ENCODE peak calls at places on chromosomes 13 and 19, in five cellular contexts. X is foreskin fibroblast, P is AG09309, N is heart left ventricle, R is A549. W is an unnamed sample.

GRCh38 chr13:80141114-80141849 is 199.6 kb downstream of the SPRY2 start:
- DNase-seq in N (peak; percentile 72), R (no peak), P (no peak), X (peak; percentile 77), W (peak; percentile 84)

GRCh38 chr13:43074824-43075510 is 51.6 kb downstream of the DNAJC15 start:
- DNase-seq in X (no peak), R (no peak), P (no peak), N (no peak), W (no peak)

GRCh38 chr13:106100261-106100919 is 435.1 kb downstream of the EFNB2 start:
- DNase-seq in R (peak; percentile 48), N (peak; percentile 15), X (no peak), P (no peak), W (no peak)

GRCh38 chr19:38202504-38202903 is 21.5 kb downstream of the DPF1 start:
- DNase-seq in P (no peak), N (no peak), X (no peak), R (no peak), W (no peak)

GRCh38 chr13:110425444-110425780 is 118.3 kb downstream of the COL4A2 start:
- DNase-seq in X (peak; percentile 87), P (no peak), R (no peak), N (no peak), W (peak; percentile 92)

GRCh38 chr19:15464394-15465385 is at the start of gene RASAL3:
- DNase-seq in N (no peak), X (no peak), P (no peak), R (no peak), W (no peak)

GRCh38 chr19:44190020-44190419 is 22.3 kb upstream of the ZNF227 start:
- DNase-seq in R (no peak), N (no peak), X (no peak), P (no peak), W (no peak)

GRCh38 chr13:29165216-29165615 is 345.1 kb downstream of the MTUS2 start:
- DNase-seq in N (no peak), X (no peak), R (no peak), P (no peak), W (no peak)

GRCh38 chr19:3776479-3777040 is 4.5 kb upstream of the RAX2 start:
- DNase-seq in X (no peak), P (no peak), R (no peak), N (no peak), W (no peak)

GRCh38 chr19:46537136-46538097 is 41.8 kb upstream of the PNMA8B start:
- DNase-seq in R (peak; percentile 59), P (no peak), N (no peak), X (peak; percentile 72), W (no peak)

GRCh38 chr19:1591421-1592022 is 1.1 kb downstream of the MBD3 start:
- DNase-seq in N (no peak), P (no peak), R (no peak), X (peak; percentile 38), W (no peak)

GRCh38 chr13:24180743-24181384 is 20.3 kb downstream of the SPATA13 start:
- DNase-seq in R (no peak), P (no peak), N (no peak), X (peak; percentile 51), W (peak; percentile 58)

GRCh38 chr19:9178901-9179300 is at the start of gene OR7D2:
- DNase-seq in R (no peak), N (no peak), X (no peak), P (no peak), W (no peak)

GRCh38 chr13:42752731-42753130 is 28.7 kb upstream of the FAM216B start:
- DNase-seq in X (peak; percentile 57), P (no peak), R (no peak), N (no peak), W (no peak)

GRCh38 chr13:32647926-32648325 is 61.7 kb downstream of the PDS5B start:
- DNase-seq in P (no peak), N (no peak), R (no peak), X (no peak), W (no peak)

GRCh38 chr19:14497347-14497921 is 1.5 kb upstream of the GIPC1 start:
- DNase-seq in P (no peak), R (no peak), N (no peak), X (peak; percentile 47), W (no peak)

GRCh38 chr13:23020246-23020843 is 160.4 kb upstream of the SGCG start:
- DNase-seq in P (peak; percentile 11), R (peak; percentile 1), X (peak; percentile 68), N (peak; percentile 12), W (peak; percentile 61)

GRCh38 chr19:45641274-45642105 is 2.3 kb upstream of the EML2 start:
- DNase-seq in R (peak; percentile 97), X (peak; percentile 90), P (no peak), N (peak; percentile 69), W (peak; percentile 57)

GRCh38 chr13:31947105-31947504 is 84.5 kb upstream of the FRY start:
- DNase-seq in N (no peak), P (no peak), X (peak; percentile 32), R (no peak), W (no peak)

GRCh38 chr19:1587872-1588271 is 4.8 kb downstream of the MBD3 start:
- DNase-seq in P (no peak), R (no peak), X (peak; percentile 36), N (no peak), W (no peak)

GRCh38 chr13:112888238-112889111 is 80.5 kb upstream of the MCF2L start:
- DNase-seq in N (no peak), R (no peak), X (no peak), P (no peak), W (no peak)

GRCh38 chr19:35228177-35228930 is at the start of gene FAM187B:
- DNase-seq in R (no peak), X (no peak), P (no peak), N (no peak), W (no peak)

GRCh38 chr19:15265849-15266248 is 33.6 kb upstream of the EPHX3 start:
- DNase-seq in P (peak; percentile 91), R (no peak), X (peak; percentile 98), N (peak; percentile 87), W (peak; percentile 99)

GRCh38 chr13:25929816-25930215 is 122.0 kb downstream of the SHISA2 start:
- DNase-seq in N (no peak), P (no peak), X (no peak), R (no peak), W (no peak)

GRCh38 chr13:25927966-25928365 is 123.8 kb downstream of the SHISA2 start:
- DNase-seq in X (no peak), P (no peak), N (no peak), R (no peak), W (peak; percentile 21)

GRCh38 chr13:25928941-25929505 is 122.8 kb downstream of the SHISA2 start:
- DNase-seq in N (no peak), R (no peak), X (no peak), P (no peak), W (peak; percentile 43)

GRCh38 chr13:25930655-25931054 is 121.2 kb downstream of the SHISA2 start:
- DNase-seq in P (no peak), R (no peak), X (no peak), N (no peak), W (no peak)

GRCh38 chr13:25927363-25927762 is 124.5 kb downstream of the SHISA2 start:
- DNase-seq in R (no peak), P (no peak), X (no peak), N (no peak), W (no peak)
- H3K4me3 ChIP-seq in R (no peak overlapping the region), P (no peak overlapping the region), X (no peak overlapping the region), N (no peak overlapping the region), W (no peak overlapping the region)

GRCh38 chr13:69585656-69586055 is 522.0 kb upstream of the ATXN8OS start:
- DNase-seq in R (no peak), X (no peak), N (no peak), P (no peak), W (no peak)
- TF ChIP-seq CTCF in R (no peak), X (no peak), N (no peak), P (no peak), W (no peak)

GRCh38 chr13:99041788-99042187 is 63.9 kb upstream of the DOCK9 start:
- DNase-seq in R (no peak), X (no peak), N (no peak), P (no peak), W (no peak)
- H3K4me3 ChIP-seq in R (no peak overlapping the region), X (no peak overlapping the region), N (no peak overlapping the region), P (no peak overlapping the region), W (no peak overlapping the region)

GRCh38 chr13:44465318-44465717 is 91.7 kb downstream of the SERP2 start:
- DNase-seq in N (no peak), P (no peak), X (peak; percentile 50), R (no peak), W (peak; percentile 22)
- TF ChIP-seq CTCF in N (no peak), P (no peak), X (no peak), R (no peak), W (peak; percentile 8)

DNA sequence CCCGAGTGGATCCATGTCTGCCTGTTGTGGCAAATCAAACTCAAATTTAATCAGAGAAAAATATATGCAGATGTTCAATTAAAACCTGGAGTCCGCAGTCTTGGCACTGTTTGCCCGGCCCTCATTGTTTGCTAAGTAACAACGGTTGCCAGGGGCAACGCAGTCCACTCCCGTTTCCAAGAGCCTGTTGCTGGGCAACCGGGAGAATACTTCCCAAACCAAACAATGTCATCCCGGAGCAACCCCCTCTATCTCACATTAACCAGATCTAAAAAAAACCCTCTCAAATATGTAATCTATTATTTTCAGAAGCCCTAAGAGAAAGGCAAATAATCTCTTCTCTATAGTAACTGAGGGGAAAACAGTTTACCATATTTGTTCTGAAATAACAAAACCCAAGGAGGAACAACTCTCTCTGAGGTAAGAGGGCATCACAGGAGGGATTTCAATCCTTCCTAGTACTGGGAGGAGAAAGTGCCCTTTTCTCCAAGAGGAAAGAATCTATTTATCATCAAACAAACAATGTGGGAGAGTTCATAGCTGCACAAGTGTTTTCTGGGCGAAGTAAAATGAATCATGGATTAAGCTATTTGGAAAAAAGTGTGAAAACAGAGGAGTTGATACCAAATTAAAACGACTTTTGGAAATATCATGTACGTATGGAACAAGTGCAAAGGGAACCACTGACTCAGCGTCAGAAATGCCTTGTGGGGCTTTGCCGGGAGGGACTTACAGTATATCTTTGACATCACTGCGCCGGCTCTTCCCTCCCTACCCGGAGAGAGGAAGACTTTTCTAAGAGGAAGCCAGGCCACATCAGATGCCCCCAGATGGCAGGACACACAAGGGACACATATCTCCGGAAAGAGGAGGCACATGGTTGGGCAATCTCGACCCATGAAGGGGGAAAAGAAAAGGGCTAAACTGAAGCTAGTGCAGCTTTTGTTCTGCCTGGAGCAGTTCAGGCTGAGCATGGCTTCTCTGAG is 43.3 kb downstream of the RFX2 start:
- DNase-seq in N (peak; percentile 93), P (peak; percentile 64), R (peak; percentile 86), X (peak; percentile 84), W (peak; percentile 95)
- H3K4me3 ChIP-seq in N (peak overlapping the region; percentile 5), P (no peak overlapping the region), R (peak overlapping the region; percentile 8), X (no peak overlapping the region), W (no peak overlapping the region)

DNA sequence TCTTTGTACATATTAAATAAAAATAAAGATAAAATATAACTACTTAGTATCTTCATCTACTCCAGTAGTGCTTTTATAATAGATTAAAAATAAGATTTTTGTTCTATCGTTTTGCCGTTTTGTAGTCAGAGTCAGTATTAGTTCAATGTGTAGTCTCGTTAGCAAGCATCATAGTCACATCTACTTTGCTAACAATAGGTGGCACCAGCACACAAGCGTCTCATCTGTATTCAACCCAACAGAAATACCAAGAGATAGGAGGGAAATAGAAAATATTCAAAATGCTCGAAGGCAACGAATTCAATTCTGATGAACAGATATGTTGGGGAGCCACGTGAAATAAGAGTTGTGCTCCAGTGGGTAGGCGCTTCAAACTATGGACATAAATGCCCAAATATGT is 21.4 kb upstream of the MICU2 start:
- DNase-seq in R (peak; percentile 28), N (no peak), X (peak; percentile 23), P (no peak), W (peak; percentile 28)
- TF ChIP-seq CTCF in R (peak; percentile 67), N (peak; percentile 35), X (peak; percentile 42), P (peak; percentile 63), W (peak; percentile 54)